ENCODE peak calls at places on chromosomes 5 and 9, in five cellular contexts. T is tibial nerve, L is colonic mucosa, R is Peyer's patch, H is iPS DF 6.9. Z is an unnamed sample. For H3K9me3, the result is how much of the 10 kb centered on the place peaks cover.

GRCh38 chr5:95446560-95447221 is 55.5 kb downstream of the FAM81B start:
- DNase-seq in T (no peak), H (no peak), L (no peak), R (no peak), Z (no peak)

GRCh38 chr9:81601639-81602623 is 87.4 kb downstream of the TLE1 start:
- DNase-seq in L (no peak), T (no peak), H (no peak), R (no peak), Z (no peak)

GRCh38 chr9:35385042-35385441 is 104.9 kb upstream of the RUSC2 start:
- DNase-seq in L (no peak), H (no peak), R (no peak), T (no peak), Z (no peak)

GRCh38 chr5:135073771-135074345 is 39.8 kb upstream of the PITX1 start:
- DNase-seq in L (no peak), T (no peak), H (no peak), R (peak), Z (no peak)

GRCh38 chr9:129570450-129571297 is 50.2 kb downstream of the C9orf50 start:
- DNase-seq in H (no peak), T (peak), R (peak), L (no peak), Z (no peak)

GRCh38 chr5:126837907-126838539 is 61.1 kb downstream of the LMNB1 start:
- DNase-seq in R (no peak), L (no peak), T (peak), H (no peak), Z (no peak)

GRCh38 chr9:136014147-136014927 is 53.2 kb upstream of the UBAC1 start:
- DNase-seq in R (no peak), H (no peak), T (no peak), L (no peak), Z (no peak)

GRCh38 chr9:114525505-114525904 is 20.2 kb upstream of the WHRN start:
- DNase-seq in T (no peak), H (no peak), R (no peak), L (no peak), Z (no peak)

GRCh38 chr5:59666709-59667108 is 226.8 kb downstream of the PDE4D start:
- DNase-seq in H (no peak), R (no peak), L (no peak), T (no peak), Z (no peak)

GRCh38 chr5:68456756-68457217 is 241.2 kb downstream of the PIK3R1 start:
- DNase-seq in R (peak), T (no peak), H (no peak), L (peak), Z (no peak)

GRCh38 chr5:59276886-59277514 is 616.5 kb downstream of the PDE4D start:
- DNase-seq in R (no peak), H (no peak), L (no peak), T (no peak), Z (no peak)

GRCh38 chr5:61139931-61140330 is 22.3 kb downstream of the SMIM15 start:
- DNase-seq in T (no peak), L (no peak), R (no peak), H (no peak), Z (no peak)

GRCh38 chr9:68690088-68690487 is 15.0 kb upstream of the PIP5K1B start:
- DNase-seq in H (no peak), T (no peak), L (no peak), R (peak), Z (no peak)

GRCh38 chr9:134842321-134842720 is 38.3 kb upstream of the FCN2 start:
- DNase-seq in R (no peak), L (no peak), T (no peak), H (no peak), Z (no peak)

GRCh38 chr5:74279244-74279643 is 361.3 kb downstream of the ENC1 start:
- DNase-seq in T (no peak), L (no peak), H (no peak), R (no peak), Z (no peak)

DNA sequence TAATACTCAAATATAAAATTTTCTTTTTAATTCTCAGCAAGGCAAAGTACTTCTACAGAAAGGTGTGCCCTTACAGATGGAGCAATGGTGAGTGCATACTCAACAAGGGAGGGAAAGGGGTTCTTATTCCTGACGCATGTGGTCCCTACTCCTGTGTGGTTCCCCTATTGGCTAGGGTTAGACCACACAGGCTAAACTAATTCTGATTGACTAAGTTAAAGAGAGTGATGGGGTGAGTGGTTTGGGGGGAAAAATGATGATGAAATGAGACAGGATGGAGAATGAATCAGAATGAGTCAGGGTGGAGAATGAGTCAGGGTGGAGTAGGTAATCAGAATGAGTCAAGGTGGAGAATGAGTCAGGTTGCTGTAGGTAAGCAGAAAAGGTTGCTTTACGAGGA is 22.9 kb upstream of the HMGCS1 start:
- DNase-seq in L (no peak), H (no peak), R (no peak), T (no peak), Z (no peak)
- H3K9me3 ChIP-seq in L (under half), H (under half), R (under half), T (under half), Z (under half)

DNA sequence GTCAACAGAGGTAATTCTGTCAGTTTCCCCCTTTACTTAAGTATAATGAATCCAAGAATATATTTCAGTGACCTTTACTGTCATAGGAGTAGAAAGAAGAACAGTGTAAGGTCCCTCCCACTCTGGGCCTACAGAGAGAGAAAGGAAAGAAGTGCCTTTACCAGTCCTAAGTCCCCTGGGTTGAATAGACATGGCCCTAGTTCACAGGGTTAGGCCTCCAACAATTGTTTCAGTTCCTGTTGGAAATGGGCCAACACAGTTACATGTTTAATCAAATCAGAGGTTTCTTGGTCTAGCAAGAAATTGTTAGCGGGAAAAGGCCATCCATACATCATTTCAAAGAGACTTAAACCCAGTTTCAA is 605.6 kb downstream of the MTRR start:
- DNase-seq in R (no peak), H (no peak), L (no peak), T (no peak), Z (no peak)
- H3K9me3 ChIP-seq in R (under half), H (under half), L (under half), T (under half), Z (under half)

GRCh38 chr9:2169035-2169434 is 153.9 kb downstream of the SMARCA2 start:
- DNase-seq in R (no peak), L (no peak), H (no peak), T (no peak), Z (no peak)

GRCh38 chr9:2174321-2174720 is 159.2 kb downstream of the SMARCA2 start:
- DNase-seq in R (no peak), H (no peak), T (no peak), L (no peak), Z (no peak)

GRCh38 chr9:2173170-2173569 is 158.0 kb downstream of the SMARCA2 start:
- DNase-seq in T (no peak), H (no peak), L (no peak), R (no peak), Z (no peak)

GRCh38 chr9:2173861-2174260 is 158.7 kb downstream of the SMARCA2 start:
- DNase-seq in L (no peak), R (no peak), H (no peak), T (no peak), Z (no peak)

DNA sequence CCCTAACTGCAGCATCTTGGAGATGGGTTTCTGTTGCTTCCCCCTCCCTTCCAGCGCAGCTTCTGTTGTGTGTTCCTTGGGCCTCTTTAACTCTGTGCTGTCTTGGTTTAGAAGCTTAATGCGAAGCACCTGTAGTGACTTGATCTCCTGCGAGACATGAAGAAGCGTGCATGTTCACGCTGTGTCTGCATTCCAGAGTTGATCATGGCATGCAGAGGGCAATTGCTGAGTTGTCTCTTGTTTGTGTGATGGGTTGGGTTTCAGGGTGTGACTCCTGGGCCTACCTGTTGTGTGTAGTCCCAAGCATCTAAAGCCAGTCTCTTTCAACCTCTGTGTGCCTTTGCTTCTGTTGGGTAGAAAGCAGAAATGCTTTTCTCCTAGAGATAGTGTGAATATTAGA is 155.6 kb downstream of the SMARCA2 start:
- DNase-seq in T (no peak), R (no peak), L (no peak), H (no peak), Z (no peak)
- H3K9me3 ChIP-seq in T (under half), R (under half), L (under half), H (under half), Z (under half)

GRCh38 chr9:1490341-1491115 is 440.4 kb downstream of the DMRT2 start:
- DNase-seq in R (no peak), H (no peak), L (no peak), T (no peak), Z (no peak)
- H3K9me3 ChIP-seq in R (under half), H (under half), L (under half), T (under half), Z (under half)

GRCh38 chr5:50301756-50302155 is 139.3 kb downstream of the EMB start:
- DNase-seq in R (no peak), L (no peak), T (no peak), H (no peak), Z (no peak)
- H3K9me3 ChIP-seq in R (under half), L (under half), T (under half), H (under half), Z (under half)